ENCODE peak calls at places on chromosomes 7 and 10, in ten cellular contexts. E is glomerular endothelial cell; J is AG09309; Z is GM13977; I is midbrain; T is GM06990; X is activated CD4-positive, alpha-beta T cell treated with anti-CD3 and anti-CD28 coated beads, Interleukin-2, amount 10 ng/mL, durations not matched to agents 7 days and 5 days; U is ACHN; Y is kidney tubule cell; K is EL. F is an unnamed sample.

GRCh38 chr10:87845624-87846377 is 17.5 kb downstream of the KLLN start:
- DNase-seq in E (no peak), J (no peak), Z (no peak), I (no peak), T (no peak), X (no peak), U (peak), Y (peak), K (peak), F (peak)

GRCh38 chr7:34315032-34315431 is 343.0 kb upstream of the NPSR1 start:
- DNase-seq in E (no peak), J (peak), Z (no peak), I (no peak), T (no peak), X (no peak), U (no peak), Y (peak), K (peak), F (peak)

GRCh38 chr7:26891400-26892355 is 27.3 kb upstream of the SKAP2 start:
- DNase-seq in E (no peak), J (peak), Z (peak), I (no peak), T (peak), X (no peak), U (peak), Y (peak), K (peak), F (no peak)

GRCh38 chr10:101321073-101321472 is 32.9 kb upstream of the BTRC start:
- DNase-seq in E (no peak), J (no peak), Z (no peak), I (no peak), T (no peak), X (no peak), U (no peak), Y (no peak), K (no peak), F (no peak)

GRCh38 chr7:80286611-80287010 is 152.0 kb downstream of the GNAI1 start:
- DNase-seq in E (no peak), J (no peak), Z (no peak), I (no peak), T (no peak), X (no peak), U (no peak), Y (no peak), K (no peak), F (no peak)

GRCh38 chr7:78400038-78400437 is 601.5 kb downstream of the PHTF2 start:
- DNase-seq in E (no peak), J (no peak), Z (no peak), I (no peak), T (no peak), X (no peak), U (no peak), Y (no peak), K (no peak), F (no peak)

GRCh38 chr10:37535459-37536246 is 321.8 kb downstream of the ZNF248 start:
- DNase-seq in E (no peak), J (no peak), Z (no peak), I (no peak), T (no peak), X (no peak), U (peak), Y (peak), K (no peak), F (no peak)

GRCh38 chr10:55410415-55410885 is 609.4 kb upstream of the PCDH15 start:
- DNase-seq in E (peak), J (no peak), Z (no peak), I (peak), T (no peak), X (no peak), U (no peak), Y (peak), K (no peak), F (no peak)

GRCh38 chr10:59098811-59099452 is 77.5 kb upstream of the PHYHIPL start:
- DNase-seq in E (no peak), J (peak), Z (no peak), I (no peak), T (no peak), X (no peak), U (no peak), Y (no peak), K (peak), F (no peak)

GRCh38 chr7:81190997-81191747 is 272.3 kb upstream of the SEMA3C start:
- DNase-seq in E (no peak), J (no peak), Z (no peak), I (no peak), T (no peak), X (no peak), U (peak), Y (peak), K (peak), F (no peak)

GRCh38 chr10:60591119-60591518 is 187.2 kb upstream of the CDK1 start:
- DNase-seq in E (no peak), J (no peak), Z (no peak), I (no peak), T (no peak), X (no peak), U (no peak), Y (no peak), K (no peak), F (no peak)

GRCh38 chr10:62853710-62854109 is 37.5 kb upstream of the EGR2 start:
- DNase-seq in E (no peak), J (peak), Z (no peak), I (no peak), T (peak), X (peak), U (no peak), Y (no peak), K (no peak), F (no peak)

GRCh38 chr10:58299580-58299979 is 30.6 kb downstream of the CISD1 start:
- DNase-seq in E (no peak), J (no peak), Z (peak), I (peak), T (peak), X (peak), U (peak), Y (peak), K (peak), F (no peak)

GRCh38 chr7:72405389-72405788 is 6.7 kb downstream of the CALN1 start:
- DNase-seq in E (no peak), J (no peak), Z (no peak), I (no peak), T (peak), X (no peak), U (no peak), Y (no peak), K (no peak), F (no peak)

GRCh38 chr7:26574476-26574875 is 282.8 kb downstream of the SNX10 start:
- DNase-seq in E (no peak), J (no peak), Z (no peak), I (no peak), T (no peak), X (no peak), U (peak), Y (peak), K (peak), F (no peak)

GRCh38 chr7:134083766-134084487 is 43.2 kb upstream of the LRGUK start:
- DNase-seq in E (no peak), J (peak), Z (no peak), I (no peak), T (no peak), X (no peak), U (no peak), Y (peak), K (peak), F (no peak)

GRCh38 chr10:122854648-122855047 is 9.0 kb upstream of the CUZD1 start:
- DNase-seq in E (no peak), J (no peak), Z (no peak), I (no peak), T (no peak), X (no peak), U (peak), Y (peak), K (peak), F (peak)

GRCh38 chr10:71873582-71874182 is 22.6 kb upstream of the PSAP start:
- DNase-seq in E (no peak), J (no peak), Z (peak), I (no peak), T (peak), X (no peak), U (no peak), Y (no peak), K (no peak), F (no peak)

GRCh38 chr10:12252882-12253546 is 57.0 kb downstream of the CDC123 start:
- DNase-seq in E (no peak), J (no peak), Z (peak), I (no peak), T (no peak), X (peak), U (peak), Y (no peak), K (no peak), F (no peak)

GRCh38 chr7:47901542-47901941 is 46.7 kb downstream of the PKD1L1 start:
- DNase-seq in E (no peak), J (no peak), Z (no peak), I (no peak), T (no peak), X (no peak), U (peak), Y (peak), K (peak), F (no peak)

GRCh38 chr7:22317632-22318031 is 39.3 kb downstream of the RAPGEF5 start:
- DNase-seq in E (no peak), J (no peak), Z (no peak), I (no peak), T (no peak), X (no peak), U (no peak), Y (no peak), K (no peak), F (no peak)

GRCh38 chr7:106979551-106980357 is 64.8 kb upstream of the PRKAR2B start:
- DNase-seq in E (no peak), J (no peak), Z (no peak), I (no peak), T (no peak), X (no peak), U (no peak), Y (no peak), K (no peak), F (no peak)

GRCh38 chr10:114491419-114491818 is 87.1 kb upstream of the AFAP1L2 start:
- DNase-seq in E (no peak), J (no peak), Z (no peak), I (peak), T (no peak), X (no peak), U (no peak), Y (no peak), K (no peak), F (no peak)

GRCh38 chr7:54349259-54349658 is 192.9 kb upstream of the VSTM2A start:
- DNase-seq in E (no peak), J (no peak), Z (no peak), I (no peak), T (no peak), X (no peak), U (no peak), Y (peak), K (no peak), F (no peak)

GRCh38 chr10:131556897-131557500 is 245.5 kb upstream of the TCERG1L start:
- DNase-seq in E (no peak), J (no peak), Z (no peak), I (no peak), T (no peak), X (no peak), U (no peak), Y (no peak), K (no peak), F (no peak)

GRCh38 chr7:159033473-159033825 is 111.2 kb downstream of the VIPR2 start:
- DNase-seq in E (no peak), J (no peak), Z (no peak), I (peak), T (no peak), X (no peak), U (no peak), Y (no peak), K (no peak), F (no peak)

GRCh38 chr7:157253850-157254249 is 83.0 kb upstream of the DNAJB6 start:
- DNase-seq in E (no peak), J (no peak), Z (no peak), I (peak), T (no peak), X (no peak), U (no peak), Y (peak), K (no peak), F (no peak)

GRCh38 chr7:120398284-120399000 is 125.5 kb downstream of the KCND2 start:
- DNase-seq in E (no peak), J (no peak), Z (no peak), I (no peak), T (no peak), X (no peak), U (no peak), Y (no peak), K (no peak), F (no peak)

F was measured in AG04449.